ENCODE peak calls at places on chromosomes 13 and 19, in five cellular contexts. L is kidney glomerular epithelial cell, O is T-helper 2 cell, W is NCI-H510A treated with DMSO at 0.1 percent for 48 hours, T is aorta. J is an unnamed sample.

GRCh38 chr13:79910869-79911540 is 429.9 kb downstream of the SPRY2 start:
- DNase-seq in O (no peak), T (no peak), W (no peak), L (no peak), J (no peak)

GRCh38 chr19:41149831-41150230 is 35.6 kb downstream of the CYP2F1 start:
- DNase-seq in L (no peak), W (no peak), O (no peak), T (no peak), J (no peak)

GRCh38 chr19:1292419-1293151 is 6.9 kb downstream of the EFNA2 start:
- DNase-seq in T (no peak), W (no peak), L (no peak), O (no peak), J (no peak)

GRCh38 chr19:45677351-45678230 is 9.6 kb downstream of the GIPR start:
- DNase-seq in O (peak), T (peak), L (peak), W (no peak), J (peak)

GRCh38 chr19:17163652-17164051 is 51.5 kb upstream of the USE1 start:
- DNase-seq in O (no peak), W (no peak), T (no peak), L (no peak), J (no peak)

GRCh38 chr19:37227996-37228395 is 10.0 kb downstream of the ZNF383 start:
- DNase-seq in T (no peak), W (no peak), L (no peak), O (no peak), J (no peak)

GRCh38 chr19:18198374-18198773 is 5.4 kb downstream of the MPV17L2 start:
- DNase-seq in O (no peak), L (no peak), W (no peak), T (no peak), J (no peak)

GRCh38 chr19:5790573-5791520 is at the start of gene DUS3L:
- DNase-seq in L (peak), W (peak), O (peak), T (peak), J (peak)

GRCh38 chr19:7916137-7916907 is 1.7 kb downstream of the TGFBR3L start:
- DNase-seq in O (peak), T (peak), W (peak), L (no peak), J (peak)

GRCh38 chr13:44309771-44310767 is 63.6 kb upstream of the SERP2 start:
- DNase-seq in O (no peak), W (no peak), T (no peak), L (no peak), J (no peak)

GRCh38 chr19:3084943-3085342 is 9.2 kb upstream of the GNA11 start:
- DNase-seq in W (no peak), L (no peak), T (no peak), O (no peak), J (no peak)

GRCh38 chr13:19618925-19619324 is 14.5 kb upstream of the MPHOSPH8 start:
- DNase-seq in O (no peak), W (no peak), L (peak), T (no peak), J (no peak)

GRCh38 chr13:33262069-33262487 is 23.5 kb downstream of the STARD13 start:
- DNase-seq in W (no peak), O (no peak), T (no peak), L (peak), J (no peak)

GRCh38 chr13:98105929-98106336 is 37.0 kb upstream of the FARP1 start:
- DNase-seq in T (no peak), O (no peak), L (no peak), W (no peak), J (no peak)

GRCh38 chr13:30466358-30466714 is 600 bp upstream of the HMGB1 start:
- DNase-seq in L (peak), O (no peak), T (no peak), W (no peak), J (no peak)

GRCh38 chr13:96816874-96817273 is 177.4 kb downstream of the OXGR1 start:
- DNase-seq in L (no peak), O (no peak), T (no peak), W (peak), J (no peak)

GRCh38 chr19:35712910-35713845 is 4.6 kb upstream of the KMT2B start:
- DNase-seq in L (no peak), W (no peak), O (peak), T (no peak), J (no peak)

GRCh38 chr13:37023871-37024270 is 23.3 kb downstream of the EXOSC8 start:
- DNase-seq in O (no peak), L (no peak), T (no peak), W (no peak), J (no peak)

GRCh38 chr19:45607071-45608029 is 5.3 kb upstream of the GPR4 start:
- DNase-seq in T (peak), L (peak), O (no peak), W (peak), J (peak)

GRCh38 chr19:49923055-49924003 is 5.7 kb upstream of the ATF5 start:
- DNase-seq in T (no peak), W (no peak), O (no peak), L (no peak), J (no peak)

GRCh38 chr13:46374710-46375109 is 12.3 kb downstream of the RUBCNL start:
- DNase-seq in L (no peak), T (no peak), O (no peak), W (no peak), J (peak)

GRCh38 chr19:9913237-9914000 is 22.9 kb downstream of the OLFM2 start:
- DNase-seq in O (no peak), L (no peak), W (no peak), T (no peak), J (no peak)

GRCh38 chr19:2332341-2333026 is 4.0 kb downstream of the SPPL2B start:
- DNase-seq in L (no peak), W (no peak), T (no peak), O (peak), J (no peak)

J was measured in HL-60.